ENCODE peak calls at places on chromosomes 2 and 18, in seven cellular contexts. E is ascending aorta, Y is HCT116, T is A549, F is cardiac fibroblast, R is Calu3, X is WTC11. M is an unnamed sample.

GRCh38 chr2:98787700-98788099 is 56.8 kb upstream of the MGAT4A start:
- DNase-seq in E (no peak), Y (no peak), T (no peak), F (no peak), R (no peak), X (no peak), M (no peak)

GRCh38 chr2:167342769-167343168 is 454.5 kb downstream of the XIRP2 start:
- DNase-seq in E (no peak), Y (no peak), T (no peak), F (peak), R (no peak), X (no peak), M (no peak)

GRCh38 chr2:10080536-10081304 is 509 bp upstream of the CYS1 start:
- DNase-seq in E (no peak), Y (no peak), T (no peak), F (no peak), R (no peak), X (peak), M (no peak)

GRCh38 chr18:59729781-59730180 is 32.6 kb upstream of the CCBE1 start:
- DNase-seq in E (no peak), Y (no peak), T (no peak), F (no peak), R (peak), X (no peak), M (no peak)

GRCh38 chr2:24339856-24340262 is 20.5 kb downstream of the ITSN2 start:
- DNase-seq in E (no peak), Y (no peak), T (no peak), F (no peak), R (no peak), X (no peak), M (no peak)

GRCh38 chr2:216211614-216212013 is 102.5 kb downstream of the XRCC5 start:
- DNase-seq in E (no peak), Y (no peak), T (no peak), F (no peak), R (no peak), X (no peak), M (no peak)

GRCh38 chr2:40556739-40557138 is 104.8 kb upstream of the SLC8A1 start:
- DNase-seq in E (no peak), Y (no peak), T (no peak), F (no peak), R (no peak), X (no peak), M (no peak)

GRCh38 chr2:9287400-9288059 is 80.9 kb downstream of the ASAP2 start:
- DNase-seq in E (no peak), Y (peak), T (peak), F (peak), R (peak), X (no peak), M (no peak)

GRCh38 chr2:23926289-23926749 is 604 bp downstream of the ATAD2B start:
- DNase-seq in E (no peak), Y (no peak), T (peak), F (no peak), R (peak), X (peak), M (peak)

GRCh38 chr2:241214209-241214608 is 25.7 kb downstream of the ANO7 start:
- DNase-seq in E (no peak), Y (no peak), T (no peak), F (no peak), R (no peak), X (no peak), M (no peak)

GRCh38 chr2:170566138-170566537 is 149.0 kb upstream of the SP5 start:
- DNase-seq in E (no peak), Y (no peak), T (no peak), F (no peak), R (no peak), X (no peak), M (no peak)

GRCh38 chr2:202034249-202035088 is 814 bp downstream of the FZD7 start:
- DNase-seq in E (no peak), Y (no peak), T (peak), F (peak), R (peak), X (no peak), M (peak)

GRCh38 chr2:65420712-65421431 is 11.5 kb downstream of the SPRED2 start:
- DNase-seq in E (no peak), Y (no peak), T (peak), F (peak), R (no peak), X (no peak), M (no peak)

GRCh38 chr2:3198119-3198518 is 179.5 kb downstream of the EIPR1 start:
- DNase-seq in E (no peak), Y (no peak), T (no peak), F (no peak), R (no peak), X (peak), M (peak)

DNA sequence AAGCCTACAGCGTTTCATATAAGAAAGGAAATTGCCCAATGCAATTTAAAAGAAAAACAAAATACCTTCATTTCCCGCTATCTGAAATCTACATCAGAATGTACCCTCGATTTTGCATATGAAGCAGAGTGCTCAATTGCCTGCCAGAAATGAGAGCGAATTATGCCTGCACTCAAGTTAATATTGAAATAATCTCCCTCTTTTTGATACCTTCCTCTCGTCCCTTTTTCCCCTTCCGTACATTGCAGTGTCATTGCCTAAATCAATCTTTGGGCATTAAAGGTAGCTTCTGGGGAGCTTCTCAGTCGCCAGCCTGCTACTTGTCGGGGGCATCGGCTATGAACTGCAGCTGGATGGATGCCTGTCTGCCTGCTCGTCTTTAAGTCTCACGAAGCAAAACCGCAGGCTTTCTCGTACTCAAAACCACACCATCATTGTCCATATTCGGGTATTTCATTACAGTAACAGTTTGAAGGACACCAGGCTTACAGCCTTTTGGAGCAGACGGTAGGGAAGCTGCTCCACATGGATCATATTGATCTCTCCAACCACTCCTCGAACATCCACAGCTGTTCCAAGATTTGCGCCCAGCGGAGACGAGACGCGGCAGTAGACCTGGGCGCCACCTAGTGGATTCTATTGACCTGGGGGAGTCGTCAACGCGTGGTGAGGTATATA is 64.0 kb upstream of the HNRNPA3 start:
- DNase-seq in E (no peak), Y (peak), T (peak), F (peak), R (peak), X (peak), M (peak)
- TF ChIP-seq CTCF in E (peak), Y (peak), T (peak), F (peak), R (peak), X (peak), M (peak)

GRCh38 chr18:54916507-54916906 is 42.8 kb downstream of the CCDC68 start:
- DNase-seq in E (no peak), Y (no peak), T (no peak), F (no peak), R (no peak), X (peak), M (no peak)
- TF ChIP-seq CTCF in E (no peak), Y (no peak), T (no peak), F (no peak), R (no peak), X (no peak), M (no peak)

DNA sequence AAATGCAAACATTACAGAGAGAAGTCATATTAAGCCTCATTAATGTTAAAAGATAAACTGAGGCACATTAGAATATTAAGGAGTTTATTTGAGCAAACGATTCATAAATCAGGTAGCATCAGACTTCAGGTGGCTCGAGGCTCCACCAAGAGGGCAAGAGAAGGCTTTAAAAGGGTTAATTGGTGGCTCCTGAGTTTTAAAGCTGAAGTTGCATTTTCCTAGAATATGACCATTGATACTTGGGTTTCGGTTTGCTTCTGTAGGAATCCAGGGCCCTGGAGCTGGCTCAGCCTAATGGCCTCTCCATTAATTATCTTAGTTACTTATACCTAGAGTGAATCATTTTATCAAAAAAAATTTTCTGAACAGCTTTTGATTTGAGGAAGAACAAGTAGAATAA is 123.7 kb upstream of the NABP1 start:
- DNase-seq in E (no peak), Y (no peak), T (no peak), F (no peak), R (no peak), X (no peak), M (no peak)
- TF ChIP-seq CTCF in E (no peak), Y (no peak), T (no peak), F (no peak), R (no peak), X (no peak), M (no peak)

DNA sequence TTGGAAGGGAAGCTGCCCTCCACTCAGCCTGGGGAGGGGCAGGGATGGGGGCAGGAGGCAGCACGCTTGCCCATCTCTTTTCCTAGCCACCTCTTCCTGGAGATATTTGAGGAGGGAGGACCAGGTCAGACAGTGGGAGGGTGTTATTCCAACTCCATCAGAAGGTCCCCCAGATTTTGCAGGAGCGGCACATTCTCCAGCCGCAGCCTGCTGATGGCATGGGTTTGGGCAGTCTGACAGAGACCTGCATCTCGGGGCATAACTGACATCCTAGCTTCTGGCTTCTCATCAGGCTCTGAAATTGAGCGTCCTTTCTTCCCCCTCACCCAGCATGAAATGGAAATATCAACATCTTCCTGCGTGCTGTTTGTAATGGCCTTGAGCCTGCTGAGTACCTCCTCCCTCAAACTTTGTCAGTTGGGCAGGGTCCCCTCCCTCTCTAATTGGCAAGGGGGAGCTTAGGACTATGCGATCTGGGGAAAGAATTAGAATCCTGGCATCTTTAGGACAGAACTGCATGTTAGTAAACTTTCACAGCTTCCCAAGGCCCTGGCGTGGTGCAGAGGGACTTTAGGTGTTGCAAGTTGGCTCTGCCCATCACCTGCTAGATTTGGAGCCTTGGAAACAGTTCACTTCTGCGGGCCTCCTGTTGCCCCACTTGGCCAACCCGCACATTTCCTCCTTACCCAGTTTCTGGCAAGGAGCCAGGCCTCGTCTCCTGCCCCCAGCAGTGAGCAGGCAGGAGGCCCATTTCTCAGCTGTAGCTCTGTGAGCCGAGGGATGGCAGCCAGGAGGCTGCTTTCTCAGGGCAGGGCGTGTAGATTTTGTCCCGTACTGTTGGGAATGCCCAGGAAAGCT is 2.2 kb downstream of the ITM2C start:
- DNase-seq in E (no peak), Y (no peak), T (no peak), F (peak), R (peak), X (no peak), M (no peak)
- TF ChIP-seq CTCF in E (no peak), Y (no peak), T (no peak), F (no peak), R (no peak), X (no peak), M (no peak)

GRCh38 chr2:206988884-206989283 is 49.6 kb downstream of the CPO start:
- DNase-seq in E (no peak), Y (no peak), T (no peak), F (no peak), R (no peak), X (no peak), M (no peak)
- TF ChIP-seq CTCF in E (no peak), Y (no peak), T (no peak), F (no peak), R (no peak), X (no peak), M (no peak)

M was measured in neural crest cell.